ENCODE peak calls at places on chromosome 20, in seven cellular contexts. W is NCI-H1105; J is Kasumi-1; L is NCI-H146; A is activated T-helper 1 cell treated with Interleukin-2 at 50 U/mL for 16 hours; Y is GDM1; B is stimulated activated CD4-positive, alpha-beta T cell treated with anti-CD3 and anti-CD28 coated beads, Interleukin-4, amount 100 ng/mL, for 24 hours. F is an unnamed sample.

GRCh38 chr20:43995645-43996044 is 81.0 kb downstream of the TOX2 start:
- DNase-seq in Y (no peak), A (no peak), W (no peak), J (no peak), B (no peak), L (no peak), F (no peak)

GRCh38 chr20:62685781-62686555 is 22.7 kb upstream of the NTSR1 start:
- DNase-seq in J (peak), A (no peak), B (no peak), L (peak), Y (peak), W (peak), F (peak)

GRCh38 chr20:461254-462198 is 807 bp downstream of the TBC1D20 start:
- DNase-seq in J (peak), Y (peak), L (peak), B (peak), A (peak), W (peak), F (no peak)

GRCh38 chr20:22180244-22180643 is 404.1 kb downstream of the FOXA2 start:
- DNase-seq in A (no peak), Y (no peak), L (no peak), J (no peak), W (no peak), B (no peak), F (no peak)

GRCh38 chr20:59676126-59676876 is 72.0 kb downstream of the PHACTR3 start:
- DNase-seq in B (no peak), Y (no peak), J (no peak), W (no peak), L (no peak), A (no peak), F (no peak)

GRCh38 chr20:51128198-51128597 is 105.3 kb upstream of the KCNG1 start:
- DNase-seq in B (no peak), A (no peak), J (no peak), L (no peak), W (no peak), Y (no peak), F (no peak)

GRCh38 chr20:33929917-33930316 is 63.8 kb upstream of the RALY start:
- DNase-seq in Y (no peak), B (no peak), L (no peak), A (no peak), W (no peak), J (no peak), F (no peak)

GRCh38 chr20:59017493-59018231 is 1.6 kb upstream of the TUBB1 start:
- DNase-seq in J (no peak), W (no peak), L (no peak), B (no peak), A (no peak), Y (no peak), F (no peak)

GRCh38 chr20:6108330-6108729 is 14.5 kb downstream of the FERMT1 start:
- DNase-seq in B (no peak), Y (no peak), A (no peak), J (no peak), L (no peak), W (no peak), F (no peak)

GRCh38 chr20:32523613-32524218 is 61.4 kb downstream of the NOL4L start:
- DNase-seq in J (no peak), W (no peak), B (no peak), A (no peak), L (no peak), Y (no peak), F (no peak)

GRCh38 chr20:1897486-1897885 is 2.3 kb downstream of the SIRPA start:
- DNase-seq in W (no peak), Y (no peak), B (no peak), J (peak), A (no peak), L (no peak), F (peak)

GRCh38 chr20:62236200-62236599 is 2.1 kb upstream of the OSBPL2 start:
- DNase-seq in L (no peak), Y (no peak), W (no peak), B (no peak), J (no peak), A (no peak), F (no peak)

GRCh38 chr20:22560817-22561216 is 23.6 kb downstream of the FOXA2 start:
- DNase-seq in L (peak), B (no peak), J (no peak), W (no peak), Y (no peak), A (no peak), F (no peak)

GRCh38 chr20:14622796-14623195 is 285.4 kb upstream of the FLRT3 start:
- DNase-seq in Y (no peak), B (no peak), A (no peak), L (peak), W (no peak), J (no peak), F (no peak)

GRCh38 chr20:51531141-51531710 is 11.3 kb downstream of the NFATC2 start:
- DNase-seq in W (no peak), J (no peak), Y (no peak), A (peak), L (peak), B (peak), F (no peak)

GRCh38 chr20:57698191-57698866 is 11.5 kb downstream of the PMEPA1 start:
- DNase-seq in L (no peak), B (peak), W (no peak), Y (no peak), A (no peak), J (no peak), F (no peak)

GRCh38 chr20:35555951-35556645 is 14.2 kb downstream of the ERGIC3 start:
- DNase-seq in L (no peak), Y (no peak), W (no peak), B (no peak), A (no peak), J (no peak), F (no peak)

GRCh38 chr20:58312836-58313235 is 3.3 kb downstream of the RAB22A start:
- DNase-seq in B (no peak), A (no peak), J (no peak), W (no peak), L (no peak), Y (no peak), F (no peak)

GRCh38 chr20:48604936-48605335 is 222.9 kb downstream of the PREX1 start:
- DNase-seq in L (no peak), J (no peak), W (no peak), A (no peak), B (no peak), Y (no peak), F (no peak)

GRCh38 chr20:50592282-50593004 is 82.3 kb downstream of the PTPN1 start:
- DNase-seq in W (no peak), A (no peak), J (no peak), L (no peak), Y (no peak), B (no peak), F (no peak)

GRCh38 chr20:50070361-50070760 is 42.6 kb downstream of the UBE2V1 start:
- DNase-seq in A (no peak), W (no peak), B (no peak), J (no peak), L (peak), Y (no peak), F (no peak)

GRCh38 chr20:17372831-17373440 is 146.1 kb downstream of the PCSK2 start:
- DNase-seq in J (no peak), L (no peak), A (no peak), W (no peak), Y (no peak), B (no peak), F (no peak)

GRCh38 chr20:7383218-7383617 is 557.0 kb downstream of the HAO1 start:
- DNase-seq in J (no peak), L (peak), B (no peak), Y (no peak), A (no peak), W (no peak), F (no peak)

F was measured in pons.